ENCODE peak calls at places on chromosomes 7 and 10, in four cellular contexts. U, Y, V and T are unnamed samples.
A peak's percentile ranks its signal among the peaks of the same experiment; 100 is the strongest.

GRCh38 chr10:120400601-120401000 is 56.4 kb upstream of the PLPP4 start:
- DNase-seq in U (no peak), Y (no peak), V (no peak), T (no peak)

GRCh38 chr10:115001506-115002381 is 63.7 kb downstream of the TRUB1 start:
- DNase-seq in U (no peak), Y (no peak), V (peak; percentile 21), T (no peak)

GRCh38 chr7:127857464-127857841 is 173.8 kb downstream of the LRRC4 start:
- DNase-seq in U (no peak), Y (no peak), V (no peak), T (no peak)

GRCh38 chr7:83267141-83267631 is 104.5 kb upstream of the PCLO start:
- DNase-seq in U (no peak), Y (no peak), V (no peak), T (no peak)

GRCh38 chr7:79332091-79332490 is 121.4 kb downstream of the MAGI2 start:
- DNase-seq in U (no peak), Y (no peak), V (no peak), T (no peak)

GRCh38 chr10:67306588-67307205 is 380.9 kb downstream of the LRRTM3 start:
- DNase-seq in U (peak; percentile 27), Y (peak; percentile 31), V (no peak), T (no peak)

GRCh38 chr10:100333821-100334469 is 3.9 kb upstream of the PKD2L1 start:
- DNase-seq in U (no peak), Y (no peak), V (no peak), T (no peak)

GRCh38 chr10:3783721-3784432 is 1.1 kb downstream of the KLF6 start:
- DNase-seq in U (peak; percentile 86), Y (no peak), V (no peak), T (peak; percentile 53)

GRCh38 chr10:74824184-74825032 is 2.0 kb upstream of the KAT6B start:
- DNase-seq in U (peak; percentile 15), Y (no peak), V (no peak), T (peak; percentile 19)

GRCh38 chr7:2930310-2931033 is 86.4 kb upstream of the GNA12 start:
- DNase-seq in U (no peak), Y (no peak), V (no peak), T (peak; percentile 3)

GRCh38 chr7:110534241-110534931 is 556.5 kb upstream of the LRRN3 start:
- DNase-seq in U (peak; percentile 4), Y (no peak), V (no peak), T (no peak)

GRCh38 chr10:15740261-15740660 is 20.5 kb upstream of the ITGA8 start:
- DNase-seq in U (no peak), Y (no peak), V (no peak), T (no peak)

GRCh38 chr10:130418731-130419130 is 282.5 kb downstream of the GLRX3 start:
- DNase-seq in U (no peak), Y (no peak), V (no peak), T (no peak)

GRCh38 chr7:19470031-19470430 is 238.8 kb downstream of the POLR1F start:
- DNase-seq in U (no peak), Y (no peak), V (no peak), T (no peak)

GRCh38 chr10:13270877-13271551 is 28.9 kb downstream of the PHYH start:
- DNase-seq in U (no peak), Y (peak; percentile 22), V (no peak), T (no peak)

GRCh38 chr10:36473122-36473521 is 652.3 kb upstream of the ANKRD30A start:
- DNase-seq in U (no peak), Y (no peak), V (no peak), T (no peak)

GRCh38 chr7:126524967-126525366 is 727.8 kb downstream of the GRM8 start:
- DNase-seq in U (no peak), Y (no peak), V (no peak), T (no peak)

GRCh38 chr10:21285742-21286311 is 239.7 kb downstream of the SKIDA1 start:
- DNase-seq in U (no peak), Y (no peak), V (no peak), T (no peak)

GRCh38 chr7:43954524-43955228 is 28.4 kb downstream of the UBE2D4 start:
- DNase-seq in U (peak; percentile 61), Y (peak; percentile 51), V (peak; percentile 7), T (peak; percentile 45)

GRCh38 chr10:18528292-18528691 is 123.1 kb downstream of the NSUN6 start:
- DNase-seq in U (no peak), Y (no peak), V (no peak), T (no peak)

GRCh38 chr7:22109761-22110160 is 164.1 kb upstream of the CDCA7L start:
- DNase-seq in U (peak; percentile 65), Y (peak; percentile 62), V (no peak), T (peak; percentile 73)

GRCh38 chr7:90178592-90179279 is 24.5 kb downstream of the STEAP1 start:
- DNase-seq in U (peak; percentile 41), Y (no peak), V (peak; percentile 65), T (no peak)

GRCh38 chr7:93944673-93945072 is 23.1 kb downstream of the GNG11 start:
- DNase-seq in U (no peak), Y (no peak), V (no peak), T (no peak)

GRCh38 chr10:43846187-43846680 is 197.6 kb upstream of the ZNF32 start:
- DNase-seq in U (no peak), Y (no peak), V (peak; percentile 4), T (no peak)

GRCh38 chr10:12605580-12606405 is 256.4 kb downstream of the CAMK1D start:
- DNase-seq in U (peak; percentile 71), Y (no peak), V (no peak), T (no peak)

GRCh38 chr10:112845145-112845544 is 104.9 kb upstream of the TCF7L2 start:
- DNase-seq in U (no peak), Y (no peak), V (no peak), T (no peak)

GRCh38 chr10:11901454-11902431 is 78.6 kb downstream of the PROSER2 start:
- DNase-seq in U (peak; percentile 23), Y (peak; percentile 70), V (no peak), T (no peak)

GRCh38 chr7:1019789-1020610 is 24.3 kb upstream of the GPR146 start:
- DNase-seq in U (no peak), Y (no peak), V (no peak), T (no peak)

GRCh38 chr7:117997862-117998825 is 124.9 kb upstream of the CTTNBP2 start:
- DNase-seq in U (no peak), Y (no peak), V (no peak), T (no peak)

GRCh38 chr7:155208681-155209477 is 88.8 kb upstream of the INSIG1 start:
- DNase-seq in U (no peak), Y (no peak), V (no peak), T (no peak)

DNA sequence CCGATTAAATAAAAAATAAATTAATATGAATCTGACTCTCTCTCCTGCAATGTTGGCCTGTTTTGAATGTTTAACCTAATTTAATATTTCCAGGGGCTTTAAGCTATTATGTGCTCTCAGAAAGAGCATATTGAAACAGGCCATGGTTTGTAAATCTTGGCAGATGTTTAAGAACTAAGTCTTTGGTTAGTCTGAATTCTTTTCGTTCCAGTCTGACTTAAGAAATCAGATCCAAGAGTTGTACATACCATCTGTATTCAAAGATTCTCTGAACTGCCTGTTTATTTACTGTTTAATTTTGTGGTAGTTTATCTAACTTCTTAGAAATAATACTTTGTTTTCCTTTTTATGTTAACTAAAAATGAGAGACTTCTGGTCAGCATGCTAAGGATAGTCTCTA is 237.9 kb upstream of the CSTF2T start:
- DNase-seq in U (no peak), Y (no peak), V (no peak), T (no peak)
- TF ChIP-seq CREM in U (no peak), Y (no peak), V (no peak), T (no peak)

GRCh38 chr7:157429001-157429679 is 92.3 kb downstream of the DNAJB6 start:
- DNase-seq in U (no peak), Y (no peak), V (no peak), T (peak; percentile 5)

GRCh38 chr7:157431951-157432540 is 95.2 kb downstream of the DNAJB6 start:
- DNase-seq in U (no peak), Y (no peak), V (no peak), T (no peak)

GRCh38 chr7:157429680-157430224 is 92.9 kb downstream of the DNAJB6 start:
- DNase-seq in U (no peak), Y (no peak), V (no peak), T (no peak)

GRCh38 chr7:157431173-157431950 is 94.6 kb downstream of the DNAJB6 start:
- DNase-seq in U (no peak), Y (no peak), V (no peak), T (no peak)

DNA sequence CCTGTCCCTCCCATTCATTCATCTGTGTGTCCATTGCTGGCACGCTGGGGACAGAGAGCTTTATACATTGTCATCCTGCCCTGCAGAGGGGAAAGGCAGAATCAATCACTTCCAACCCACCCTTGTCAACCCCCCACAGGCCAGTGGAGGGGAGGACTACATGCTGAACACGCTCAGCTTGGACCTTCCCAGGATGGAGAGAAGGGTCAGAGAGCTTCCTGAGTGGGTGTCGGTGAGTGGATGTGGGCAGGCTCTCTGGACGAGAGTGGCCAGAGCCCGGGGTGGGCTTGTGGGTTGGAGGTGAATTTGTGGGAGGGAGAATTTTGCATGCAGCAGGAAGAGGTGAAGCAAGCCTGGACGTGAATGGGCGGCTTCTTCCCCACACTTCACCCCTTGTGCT is 93.9 kb downstream of the DNAJB6 start:
- DNase-seq in U (no peak), Y (no peak), V (no peak), T (no peak)
- TF ChIP-seq ATF3 in U (no peak), Y (no peak), V (no peak), T (no peak)

GRCh38 chr7:86407291-86407690 is 236.4 kb upstream of the GRM3 start:
- DNase-seq in U (no peak), Y (no peak), V (no peak), T (no peak)
- TF ChIP-seq CREM in U (no peak), Y (no peak), V (no peak), T (no peak)

GRCh38 chr10:50510517-50511473 is 113.0 kb downstream of the SGMS1 start:
- DNase-seq in U (no peak), Y (no peak), V (no peak), T (no peak)
- TF ChIP-seq ATF3 in U (no peak), Y (no peak), V (no peak), T (no peak)

GRCh38 chr10:1057106-1057657 is 997 bp downstream of the WDR37 start:
- DNase-seq in U (no peak), Y (no peak), V (no peak), T (no peak)
- TF ChIP-seq CREM in U (no peak), Y (no peak), V (no peak), T (no peak)

GRCh38 chr10:30531751-30532530 is 97.6 kb downstream of the LYZL2 start:
- DNase-seq in U (no peak), Y (no peak), V (no peak), T (no peak)

GRCh38 chr10:30528427-30528782 is 94.4 kb downstream of the MAP3K8 start:
- DNase-seq in U (no peak), Y (no peak), V (no peak), T (no peak)

GRCh38 chr10:30527623-30528426 is 93.8 kb downstream of the MAP3K8 start:
- DNase-seq in U (peak; percentile 84), Y (no peak), V (no peak), T (no peak)

GRCh38 chr10:30534465-30535144 is 94.9 kb downstream of the LYZL2 start:
- DNase-seq in U (peak; percentile 67), Y (peak; percentile 69), V (no peak), T (peak; percentile 68)

GRCh38 chr10:30529373-30529998 is 95.5 kb downstream of the MAP3K8 start:
- DNase-seq in U (no peak), Y (no peak), V (peak; percentile 77), T (peak; percentile 12)
- TF ChIP-seq ATF3 in U (no peak), Y (no peak), V (no peak), T (no peak)

GRCh38 chr7:7177044-7177517 is 5.3 kb upstream of the C1GALT1 start:
- DNase-seq in U (peak; percentile 99), Y (no peak), V (no peak), T (no peak)
- TF ChIP-seq CREM in U (no peak), Y (no peak), V (no peak), T (no peak)